ENCODE peak calls at places on chromosomes 11 and 22, in eight cellular contexts. I is bronchial epithelial cell; A is right lobe of liver; Y is pancreas; R is H1; L is heart left ventricle; G is fibroblast of pulmonary artery; D is CD4-positive, alpha-beta T cell. N is an unnamed sample.

GRCh38 chr22:43923631-43924548 is at the start of gene PNPLA3:
- DNase-seq in G (peak; percentile 84), I (peak; percentile 62), A (peak; percentile 97), R (peak; percentile 98), L (peak; percentile 91), D (peak; percentile 66), Y (peak; percentile 95), N (peak; percentile 95)

GRCh38 chr11:120108154-120108784 is 29.6 kb downstream of the TRIM29 start:
- DNase-seq in I (peak; percentile 38), L (peak; percentile 46), Y (peak; percentile 90), R (peak; percentile 94), A (peak; percentile 74), D (peak; percentile 46), G (peak; percentile 56), N (no peak)

GRCh38 chr11:3044004-3044403 is 13.2 kb downstream of the CARS1 start:
- DNase-seq in A (peak; percentile 76), R (no peak), L (no peak), Y (no peak), G (no peak), I (no peak), D (no peak), N (peak; percentile 39)

GRCh38 chr11:121449123-121449522 is 3.0 kb upstream of the SORL1 start:
- DNase-seq in R (no peak), A (no peak), I (no peak), Y (no peak), G (no peak), D (peak; percentile 28), L (no peak), N (no peak)

GRCh38 chr22:38305481-38306448 is 11.5 kb downstream of the CSNK1E start:
- DNase-seq in I (peak; percentile 74), G (peak; percentile 53), R (no peak), L (no peak), Y (no peak), D (peak; percentile 12), A (no peak), N (no peak)

GRCh38 chr11:43582024-43582836 is 98.3 kb upstream of the HSD17B12 start:
- DNase-seq in G (no peak), Y (no peak), D (no peak), I (no peak), R (peak; percentile 55), L (no peak), A (no peak), N (no peak)

GRCh38 chr11:45037425-45038005 is 86.8 kb upstream of the TP53I11 start:
- DNase-seq in I (no peak), D (no peak), G (no peak), A (no peak), Y (no peak), R (no peak), L (no peak), N (no peak)

GRCh38 chr22:45328822-45329535 is 19.2 kb downstream of the FAM118A start:
- DNase-seq in A (peak; percentile 88), D (no peak), Y (no peak), L (no peak), I (no peak), G (no peak), R (no peak), N (no peak)

GRCh38 chr11:107808526-107808925 is 50.1 kb downstream of the SLC35F2 start:
- DNase-seq in Y (no peak), D (no peak), I (no peak), A (no peak), L (no peak), G (no peak), R (no peak), N (no peak)

GRCh38 chr11:8060146-8060719 is 20.8 kb upstream of the TUB start:
- DNase-seq in R (peak; percentile 36), A (no peak), D (no peak), G (no peak), Y (no peak), I (no peak), L (no peak), N (no peak)

GRCh38 chr22:29269230-29269604 is 1.1 kb downstream of the EWSR1 start:
- DNase-seq in I (no peak), D (no peak), G (no peak), R (no peak), L (no peak), Y (no peak), A (no peak), N (no peak)

GRCh38 chr22:25630446-25630845 is 66.0 kb downstream of the GRK3 start:
- DNase-seq in I (no peak), L (no peak), A (no peak), Y (no peak), D (no peak), G (peak; percentile 21), R (no peak), N (no peak)

GRCh38 chr11:129320485-129320884 is 55.2 kb upstream of the BARX2 start:
- DNase-seq in R (peak; percentile 43), D (no peak), A (no peak), L (no peak), I (peak; percentile 44), Y (no peak), G (no peak), N (no peak)

GRCh38 chr11:17230867-17231851 is 23.4 kb upstream of the PIK3C2A start:
- DNase-seq in Y (no peak), I (no peak), L (no peak), A (no peak), R (no peak), G (no peak), D (no peak), N (no peak)

DNA sequence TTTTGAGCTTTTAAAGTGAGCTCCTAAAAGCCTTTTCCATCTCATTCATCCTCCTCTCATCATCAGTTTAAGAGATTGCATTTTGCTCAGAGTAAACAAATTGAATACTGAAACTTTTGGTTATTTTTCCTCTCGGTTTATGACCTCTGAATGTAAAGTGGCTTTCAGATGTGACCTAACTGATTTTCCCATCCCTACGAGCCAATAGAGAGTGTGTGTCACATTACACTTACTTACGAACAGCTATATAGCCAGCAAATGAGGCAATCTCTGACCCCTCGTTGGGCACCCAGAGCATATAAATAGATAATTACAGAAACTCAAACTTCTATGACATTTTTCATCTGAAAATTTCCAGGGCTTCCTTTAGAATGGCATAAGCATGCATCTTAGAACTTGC is 317.7 kb downstream of the OPCML start:
- DNase-seq in A (no peak), D (no peak), G (no peak), I (no peak), L (no peak), Y (no peak), R (no peak), N (no peak)
- TF ChIP-seq CTCF in A (no peak), D (no peak), G (no peak), I (no peak), L (no peak), Y (no peak), R (no peak), N (no peak)

GRCh38 chr11:77593883-77594282 is 4.1 kb downstream of the AQP11 start:
- DNase-seq in A (no peak), L (no peak), I (no peak), Y (no peak), G (no peak), D (no peak), R (no peak), N (no peak)

GRCh38 chr11:77589521-77590193 is at the start of gene AQP11:
- DNase-seq in G (peak; percentile 81), I (peak; percentile 49), Y (peak; percentile 92), R (peak; percentile 89), L (peak; percentile 83), D (peak; percentile 37), A (peak; percentile 96), N (peak; percentile 93)

GRCh38 chr11:77589181-77589520 is 602 bp upstream of the AQP11 start:
- DNase-seq in G (peak; percentile 8), R (no peak), D (no peak), A (no peak), I (no peak), L (no peak), Y (no peak), N (no peak)

GRCh38 chr11:77592727-77593126 is 3.0 kb downstream of the AQP11 start:
- DNase-seq in I (no peak), L (no peak), D (no peak), A (no peak), Y (no peak), G (no peak), R (no peak), N (no peak)

DNA sequence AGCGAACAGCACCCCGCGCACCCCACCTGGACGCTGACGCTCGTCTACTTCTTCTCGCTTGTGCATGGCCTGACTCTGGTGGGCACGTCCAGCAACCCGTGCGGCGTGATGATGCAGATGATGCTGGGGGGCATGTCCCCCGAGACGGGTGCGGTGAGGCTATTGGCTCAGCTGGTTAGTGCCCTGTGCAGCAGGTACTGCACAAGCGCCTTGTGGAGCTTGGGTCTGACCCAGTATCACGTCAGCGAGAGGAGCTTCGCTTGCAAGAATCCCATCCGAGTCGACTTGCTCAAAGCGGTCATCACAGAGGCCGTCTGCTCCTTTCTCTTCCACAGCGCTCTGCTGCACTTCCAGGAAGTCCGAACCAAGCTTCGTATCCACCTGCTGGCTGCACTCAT is 440 bp downstream of the AQP11 start:
- DNase-seq in I (peak; percentile 44), R (no peak), Y (no peak), D (no peak), A (peak; percentile 65), L (peak; percentile 13), G (peak; percentile 29), N (no peak)
- TF ChIP-seq CTCF in I (peak; percentile 22), R (peak; percentile 26), Y (no peak), D (no peak), A (no peak), L (no peak), G (no peak), N (no peak)

GRCh38 chr11:61054513-61054912 is 47.8 kb upstream of the CD5 start:
- DNase-seq in I (no peak), D (no peak), R (no peak), G (no peak), L (no peak), Y (no peak), A (no peak), N (no peak)

GRCh38 chr11:61052182-61052972 is 49.9 kb upstream of the CD5 start:
- DNase-seq in A (no peak), Y (no peak), R (no peak), I (no peak), D (no peak), L (no peak), G (no peak), N (no peak)

GRCh38 chr11:61055776-61056175 is 46.5 kb upstream of the CD5 start:
- DNase-seq in D (no peak), A (no peak), L (no peak), R (no peak), G (no peak), I (no peak), Y (no peak), N (no peak)

GRCh38 chr11:61054927-61055562 is 47.2 kb upstream of the CD5 start:
- DNase-seq in Y (no peak), G (no peak), L (no peak), A (no peak), D (no peak), I (no peak), R (no peak), N (no peak)

GRCh38 chr11:61053198-61053597 is 49.1 kb upstream of the CD5 start:
- DNase-seq in A (no peak), G (no peak), L (no peak), D (no peak), I (no peak), R (no peak), Y (no peak), N (no peak)
- TF ChIP-seq CTCF in A (no peak), G (no peak), L (no peak), D (peak; percentile 12), I (no peak), R (no peak), Y (no peak), N (no peak)

GRCh38 chr22:50274311-50274710 is 4.1 kb upstream of the MAPK11 start:
- DNase-seq in G (peak; percentile 67), Y (no peak), A (peak; percentile 81), R (no peak), I (no peak), D (peak; percentile 40), L (peak; percentile 54), N (no peak)
- TF ChIP-seq CTCF in G (peak; percentile 28), Y (peak; percentile 5), A (no peak), R (peak; percentile 51), I (peak; percentile 50), D (peak; percentile 38), L (peak; percentile 43), N (peak; percentile 40)